ENCODE peak calls at places on chromosomes 5 and 9, in six cellular contexts. D, C, T, M, Z and I are unnamed samples.

GRCh38 chr5:54874337-54875021 is 110.9 kb downstream of the ESM1 start:
- DNase-seq in M (no peak), C (no peak), D (no peak), Z (peak; percentile 88), T (no peak), I (peak; percentile 66)

GRCh38 chr5:10467281-10468198 is 25.9 kb downstream of the ROPN1L start:
- DNase-seq in D (no peak), C (no peak), M (no peak), T (no peak), Z (peak; percentile 91), I (peak; percentile 93)

GRCh38 chr5:73591698-73592501 is 26.4 kb downstream of the UTP15 start:
- DNase-seq in T (no peak), Z (peak; percentile 92), M (no peak), C (no peak), D (no peak), I (peak; percentile 60)

GRCh38 chr5:93162201-93162654 is 418.8 kb downstream of the NR2F1-AS1 start:
- DNase-seq in D (no peak), T (no peak), C (no peak), Z (peak; percentile 73), M (no peak), I (peak; percentile 69)

GRCh38 chr9:70367305-70367930 is 47.0 kb downstream of the KLF9 start:
- DNase-seq in T (no peak), M (no peak), D (no peak), C (no peak), Z (no peak), I (no peak)

GRCh38 chr5:107056278-107056677 is 614.5 kb downstream of the EFNA5 start:
- DNase-seq in Z (no peak), T (no peak), M (no peak), C (no peak), D (no peak), I (no peak)

GRCh38 chr5:36398137-36398536 is 96.4 kb upstream of the RANBP3L start:
- DNase-seq in Z (peak; percentile 68), D (no peak), T (no peak), C (peak; percentile 32), M (no peak), I (peak; percentile 53)

GRCh38 chr9:114238919-114239879 is 83.7 kb upstream of the ORM1 start:
- DNase-seq in D (peak; percentile 43), T (no peak), C (peak; percentile 1), Z (peak; percentile 20), M (no peak), I (no peak)

GRCh38 chr5:57695179-57695578 is 212.6 kb upstream of the ACTBL2 start:
- DNase-seq in M (no peak), Z (no peak), T (no peak), D (peak; percentile 19), C (no peak), I (no peak)

GRCh38 chr9:69582544-69583297 is 89.5 kb downstream of the APBA1 start:
- DNase-seq in Z (peak; percentile 41), D (peak; percentile 25), T (no peak), C (peak; percentile 40), M (no peak), I (no peak)

GRCh38 chr5:149153751-149154610 is 12.7 kb downstream of the ABLIM3 start:
- DNase-seq in Z (peak; percentile 77), C (peak; percentile 39), T (peak; percentile 48), D (peak; percentile 67), M (no peak), I (peak; percentile 90)

GRCh38 chr9:90044263-90044662 is 439.5 kb downstream of the GADD45G start:
- DNase-seq in C (peak; percentile 99), T (no peak), M (no peak), Z (peak; percentile 64), D (no peak), I (no peak)

GRCh38 chr5:179316961-179317360 is 28.3 kb downstream of the ADAMTS2 start:
- DNase-seq in Z (no peak), D (no peak), M (no peak), T (no peak), C (no peak), I (no peak)

GRCh38 chr9:14296462-14296861 is 17.5 kb downstream of the NFIB start:
- DNase-seq in C (no peak), D (peak; percentile 69), T (no peak), Z (no peak), M (no peak), I (no peak)

GRCh38 chr9:82022121-82022520 is 33.5 kb downstream of the SPATA31D1 start:
- DNase-seq in C (no peak), T (no peak), D (no peak), Z (no peak), M (no peak), I (no peak)

GRCh38 chr5:16914584-16914983 is 21.5 kb downstream of the MYO10 start:
- DNase-seq in T (no peak), M (no peak), C (no peak), Z (no peak), D (no peak), I (no peak)

GRCh38 chr5:130496215-130496614 is 592.0 kb downstream of the CHSY3 start:
- DNase-seq in T (no peak), C (no peak), Z (peak; percentile 19), M (no peak), D (no peak), I (no peak)

GRCh38 chr5:44150075-44150723 is 239.0 kb downstream of the FGF10 start:
- DNase-seq in D (no peak), M (no peak), Z (no peak), T (no peak), C (no peak), I (no peak)

GRCh38 chr9:91141407-91141973 is 220.2 kb downstream of the AUH start:
- DNase-seq in C (no peak), Z (no peak), M (no peak), D (no peak), T (no peak), I (no peak)

GRCh38 chr5:52603742-52604141 is 184.0 kb upstream of the ITGA1 start:
- DNase-seq in Z (no peak), T (no peak), M (no peak), C (no peak), D (no peak), I (peak; percentile 39)

GRCh38 chr9:32398207-32398606 is 13.8 kb downstream of the ACO1 start:
- DNase-seq in M (no peak), D (no peak), Z (no peak), T (no peak), C (no peak), I (no peak)

GRCh38 chr9:132538071-132538470 is 44.3 kb upstream of the BARHL1 start:
- DNase-seq in D (no peak), Z (no peak), M (no peak), T (no peak), C (no peak), I (peak; percentile 76)

GRCh38 chr5:95018511-95018910 is 266.4 kb downstream of the MCTP1 start:
- DNase-seq in D (no peak), M (no peak), C (no peak), T (no peak), Z (no peak), I (no peak)

GRCh38 chr9:125428515-125429467 is 167.2 kb downstream of the GAPVD1 start:
- DNase-seq in D (no peak), M (no peak), Z (no peak), T (no peak), C (no peak), I (no peak)